ENCODE peak calls at places on chromosomes 4 and X, in five cellular contexts. One of them, this sample, is unnamed.

GRCh38 chrX:80648023-80648422 is 161.7 kb downstream of the BRWD3 start:
- DNase-seq in endodermal cell: no peak
- DNase-seq in MG63: no peak
- DNase-seq in Peyer's patch: no peak
- DNase-seq in cardiac muscle cell: peak; percentile 16
- DNase-seq in this sample: peak; percentile 27

GRCh38 chr4:157115613-157116340 is 39.8 kb downstream of the GLRB start:
- DNase-seq in endodermal cell: no peak
- DNase-seq in MG63: no peak
- DNase-seq in Peyer's patch: no peak
- DNase-seq in cardiac muscle cell: peak; percentile 71
- DNase-seq in this sample: peak; percentile 78

GRCh38 chr4:156294577-156294976 is 340.9 kb upstream of the CTSO start:
- DNase-seq in endodermal cell: peak; percentile 53
- DNase-seq in MG63: no peak
- DNase-seq in Peyer's patch: no peak
- DNase-seq in cardiac muscle cell: peak; percentile 94
- DNase-seq in this sample: peak; percentile 96

GRCh38 chrX:119676949-119677653 is 15.9 kb downstream of the SEPTIN6 start:
- DNase-seq in endodermal cell: no peak
- DNase-seq in MG63: no peak
- DNase-seq in Peyer's patch: no peak
- DNase-seq in cardiac muscle cell: no peak
- DNase-seq in this sample: no peak

GRCh38 chr4:10082459-10083272 is 33.9 kb downstream of the WDR1 start:
- DNase-seq in endodermal cell: no peak
- DNase-seq in MG63: no peak
- DNase-seq in Peyer's patch: no peak
- DNase-seq in cardiac muscle cell: no peak
- DNase-seq in this sample: no peak

GRCh38 chrX:41192880-41193279 is 107.6 kb downstream of the USP9X start:
- DNase-seq in endodermal cell: no peak
- DNase-seq in MG63: no peak
- DNase-seq in Peyer's patch: no peak
- DNase-seq in cardiac muscle cell: no peak
- DNase-seq in this sample: peak; percentile 1

GRCh38 chrX:108097380-108097779 is 5.8 kb downstream of the ATG4A start:
- DNase-seq in endodermal cell: no peak
- DNase-seq in MG63: no peak
- DNase-seq in Peyer's patch: no peak
- DNase-seq in cardiac muscle cell: no peak
- DNase-seq in this sample: no peak

GRCh38 chr4:83340692-83341343 is 6.2 kb upstream of the HPSE start:
- DNase-seq in endodermal cell: no peak
- DNase-seq in MG63: no peak
- DNase-seq in Peyer's patch: no peak
- DNase-seq in cardiac muscle cell: no peak
- DNase-seq in this sample: no peak

GRCh38 chrX:2541603-2542002 is 40.8 kb upstream of the DHRSX start:
- DNase-seq in endodermal cell: no peak
- DNase-seq in MG63: no peak
- DNase-seq in Peyer's patch: no peak
- DNase-seq in cardiac muscle cell: no peak
- DNase-seq in this sample: no peak

GRCh38 chr4:84847978-84848377 is 118.5 kb downstream of the WDFY3 start:
- DNase-seq in endodermal cell: no peak
- DNase-seq in MG63: no peak
- DNase-seq in Peyer's patch: no peak
- DNase-seq in cardiac muscle cell: no peak
- DNase-seq in this sample: no peak

GRCh38 chr4:82889287-82889686 is 1.7 kb downstream of the SEC31A start:
- DNase-seq in endodermal cell: no peak
- DNase-seq in MG63: no peak
- DNase-seq in Peyer's patch: no peak
- DNase-seq in cardiac muscle cell: no peak
- DNase-seq in this sample: no peak

GRCh38 chrX:24444645-24445044 is 20.4 kb upstream of the PDK3 start:
- DNase-seq in endodermal cell: no peak
- DNase-seq in MG63: no peak
- DNase-seq in Peyer's patch: no peak
- DNase-seq in cardiac muscle cell: no peak
- DNase-seq in this sample: no peak

GRCh38 chr4:174629265-174629664 is 107.0 kb upstream of the HPGD start:
- DNase-seq in endodermal cell: no peak
- DNase-seq in MG63: no peak
- DNase-seq in Peyer's patch: no peak
- DNase-seq in cardiac muscle cell: no peak
- DNase-seq in this sample: no peak

GRCh38 chr4:122152699-122153328 is 683 bp downstream of the BLTP1 start:
- DNase-seq in endodermal cell: no peak
- DNase-seq in MG63: peak; percentile 57
- DNase-seq in Peyer's patch: peak; percentile 38
- DNase-seq in cardiac muscle cell: peak; percentile 40
- DNase-seq in this sample: peak; percentile 46

GRCh38 chrX:13764284-13764683 is 29.7 kb downstream of the OFD1 start:
- DNase-seq in endodermal cell: no peak
- DNase-seq in MG63: no peak
- DNase-seq in Peyer's patch: no peak
- DNase-seq in cardiac muscle cell: no peak
- DNase-seq in this sample: no peak

GRCh38 chr4:112167790-112168189 is 22.5 kb downstream of the FAM241A start:
- DNase-seq in endodermal cell: no peak
- DNase-seq in MG63: no peak
- DNase-seq in Peyer's patch: no peak
- DNase-seq in cardiac muscle cell: no peak
- DNase-seq in this sample: peak; percentile 31

GRCh38 chrX:14267224-14267623 is 237.5 kb upstream of the GEMIN8 start:
- DNase-seq in endodermal cell: no peak
- DNase-seq in MG63: no peak
- DNase-seq in Peyer's patch: no peak
- DNase-seq in cardiac muscle cell: no peak
- DNase-seq in this sample: no peak

GRCh38 chrX:31036895-31037294 is 34.9 kb downstream of the FTHL17 start:
- DNase-seq in endodermal cell: peak; percentile 77
- DNase-seq in MG63: peak; percentile 23
- DNase-seq in Peyer's patch: no peak
- DNase-seq in cardiac muscle cell: peak; percentile 60
- DNase-seq in this sample: peak; percentile 68

GRCh38 chr4:41120297-41121217 is 93.8 kb downstream of the APBB2 start:
- DNase-seq in endodermal cell: no peak
- DNase-seq in MG63: peak; percentile 45
- DNase-seq in Peyer's patch: no peak
- DNase-seq in cardiac muscle cell: peak; percentile 92
- DNase-seq in this sample: peak; percentile 92

GRCh38 chr4:18041114-18041513 is 19.6 kb upstream of the LCORL start:
- DNase-seq in endodermal cell: no peak
- DNase-seq in MG63: no peak
- DNase-seq in Peyer's patch: no peak
- DNase-seq in cardiac muscle cell: peak; percentile 7
- DNase-seq in this sample: no peak

GRCh38 chrX:153474266-153474665 is 3.9 kb upstream of the HAUS7 start:
- DNase-seq in endodermal cell: no peak
- DNase-seq in MG63: no peak
- DNase-seq in Peyer's patch: no peak
- DNase-seq in cardiac muscle cell: no peak
- DNase-seq in this sample: no peak

GRCh38 chr4:37983951-37984350 is 23.8 kb downstream of the PTTG2 start:
- DNase-seq in endodermal cell: no peak
- DNase-seq in MG63: no peak
- DNase-seq in Peyer's patch: no peak
- DNase-seq in cardiac muscle cell: no peak
- DNase-seq in this sample: no peak

GRCh38 chr4:37982736-37983135 is 22.5 kb downstream of the PTTG2 start:
- DNase-seq in endodermal cell: no peak
- DNase-seq in MG63: no peak
- DNase-seq in Peyer's patch: no peak
- DNase-seq in cardiac muscle cell: no peak
- DNase-seq in this sample: no peak

GRCh38 chr4:37978509-37978908 is 18.3 kb downstream of the PTTG2 start:
- DNase-seq in endodermal cell: no peak
- DNase-seq in MG63: no peak
- DNase-seq in Peyer's patch: no peak
- DNase-seq in cardiac muscle cell: no peak
- DNase-seq in this sample: no peak

GRCh38 chr4:37981844-37982720 is 21.9 kb downstream of the PTTG2 start:
- DNase-seq in endodermal cell: peak; percentile 74
- DNase-seq in MG63: no peak
- DNase-seq in Peyer's patch: no peak
- DNase-seq in cardiac muscle cell: peak; percentile 30
- DNase-seq in this sample: peak; percentile 53

GRCh38 chr4:37981425-37981824 is 21.2 kb downstream of the PTTG2 start:
- DNase-seq in endodermal cell: peak; percentile 57
- DNase-seq in MG63: no peak
- DNase-seq in Peyer's patch: no peak
- DNase-seq in cardiac muscle cell: no peak
- DNase-seq in this sample: no peak
- H3K4me3 ChIP-seq in endodermal cell: no peak overlapping the region
- H3K4me3 ChIP-seq in MG63: no peak overlapping the region
- H3K4me3 ChIP-seq in Peyer's patch: no peak overlapping the region
- H3K4me3 ChIP-seq in cardiac muscle cell: no peak overlapping the region
- H3K4me3 ChIP-seq in this sample: no peak overlapping the region

DNA sequence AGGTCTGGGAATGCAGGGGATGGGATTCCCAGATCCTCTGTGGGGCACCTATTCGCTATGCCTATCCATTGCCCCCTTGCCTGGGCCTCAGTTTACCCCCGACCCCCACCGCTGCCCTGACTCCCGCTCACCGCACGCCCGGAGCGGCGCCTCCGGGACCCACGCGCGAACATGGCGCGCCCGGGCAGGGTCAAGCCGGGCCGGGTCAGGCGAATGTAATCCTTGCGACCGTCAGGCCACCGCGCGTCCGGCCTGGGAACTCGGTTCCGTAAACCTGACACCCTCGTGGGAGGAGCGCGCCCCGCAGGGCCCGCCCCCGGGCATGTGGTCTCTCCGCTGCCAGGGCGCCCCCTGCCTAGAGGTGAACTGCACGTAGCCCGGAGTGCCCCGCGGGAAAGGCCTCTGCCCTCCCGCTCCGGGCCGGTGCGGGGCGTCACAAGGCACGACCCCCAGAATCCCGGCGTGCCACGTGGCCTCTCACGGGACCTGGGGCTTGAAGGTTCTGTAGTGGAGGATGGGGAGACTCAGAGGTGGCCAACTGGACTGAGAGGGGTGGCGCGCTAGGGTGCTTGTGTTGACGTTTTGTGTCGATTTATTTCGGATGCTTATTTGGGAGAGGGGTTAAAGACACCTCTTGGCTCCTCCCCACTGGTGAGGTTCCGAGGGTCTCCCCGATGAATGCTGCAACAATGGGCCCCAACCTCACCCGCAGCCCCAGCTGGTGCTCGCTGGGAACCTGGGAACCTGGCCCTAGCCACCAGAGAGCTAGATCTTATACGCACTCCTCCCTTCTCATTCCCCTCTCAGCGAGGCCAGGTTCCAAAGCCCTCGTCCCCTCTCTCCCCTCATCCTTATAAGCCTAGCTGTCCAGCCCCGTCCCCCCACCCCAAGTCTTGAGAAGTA is at the start of gene PRICKLE3:
- DNase-seq in endodermal cell: peak; percentile 93
- DNase-seq in MG63: peak; percentile 82
- DNase-seq in Peyer's patch: peak; percentile 87
- DNase-seq in cardiac muscle cell: peak; percentile 60
- DNase-seq in this sample: peak; percentile 44
- H3K4me3 ChIP-seq in endodermal cell: peak within 1 kb of the TSS; percentile 78
- H3K4me3 ChIP-seq in MG63: peak within 1 kb of the TSS; percentile 59
- H3K4me3 ChIP-seq in Peyer's patch: peak within 1 kb of the TSS; percentile 52
- H3K4me3 ChIP-seq in cardiac muscle cell: peak within 1 kb of the TSS; percentile 33
- H3K4me3 ChIP-seq in this sample: peak within 1 kb of the TSS; percentile 67

GRCh38 chr4:15376594-15376993 is 51.2 kb upstream of the C1QTNF7 start:
- DNase-seq in endodermal cell: no peak
- DNase-seq in MG63: no peak
- DNase-seq in Peyer's patch: no peak
- DNase-seq in cardiac muscle cell: no peak
- DNase-seq in this sample: peak; percentile 66

GRCh38 chr4:15378055-15378454 is 49.8 kb upstream of the C1QTNF7 start:
- DNase-seq in endodermal cell: no peak
- DNase-seq in MG63: no peak
- DNase-seq in Peyer's patch: no peak
- DNase-seq in cardiac muscle cell: peak; percentile 40
- DNase-seq in this sample: peak; percentile 62

GRCh38 chr4:15374697-15375096 is 53.1 kb upstream of the C1QTNF7 start:
- DNase-seq in endodermal cell: no peak
- DNase-seq in MG63: no peak
- DNase-seq in Peyer's patch: no peak
- DNase-seq in cardiac muscle cell: peak; percentile 51
- DNase-seq in this sample: peak; percentile 80

GRCh38 chr4:15375707-15376106 is 52.1 kb upstream of the C1QTNF7 start:
- DNase-seq in endodermal cell: no peak
- DNase-seq in MG63: no peak
- DNase-seq in Peyer's patch: no peak
- DNase-seq in cardiac muscle cell: no peak
- DNase-seq in this sample: peak; percentile 52

GRCh38 chr4:15376145-15376544 is 51.7 kb upstream of the C1QTNF7 start:
- DNase-seq in endodermal cell: no peak
- DNase-seq in MG63: no peak
- DNase-seq in Peyer's patch: no peak
- DNase-seq in cardiac muscle cell: no peak
- DNase-seq in this sample: no peak
- H3K4me3 ChIP-seq in endodermal cell: no peak overlapping the region
- H3K4me3 ChIP-seq in MG63: no peak overlapping the region
- H3K4me3 ChIP-seq in Peyer's patch: no peak overlapping the region
- H3K4me3 ChIP-seq in cardiac muscle cell: no peak overlapping the region
- H3K4me3 ChIP-seq in this sample: no peak overlapping the region

GRCh38 chr4:26285272-26285671 is 35.5 kb upstream of the RBPJ start:
- DNase-seq in endodermal cell: no peak
- DNase-seq in MG63: no peak
- DNase-seq in Peyer's patch: no peak
- DNase-seq in cardiac muscle cell: no peak
- DNase-seq in this sample: no peak

GRCh38 chr4:26287748-26288147 is 33.1 kb upstream of the RBPJ start:
- DNase-seq in endodermal cell: no peak
- DNase-seq in MG63: no peak
- DNase-seq in Peyer's patch: no peak
- DNase-seq in cardiac muscle cell: no peak
- DNase-seq in this sample: no peak

GRCh38 chr4:26290276-26290675 is 30.5 kb upstream of the RBPJ start:
- DNase-seq in endodermal cell: no peak
- DNase-seq in MG63: peak; percentile 59
- DNase-seq in Peyer's patch: no peak
- DNase-seq in cardiac muscle cell: no peak
- DNase-seq in this sample: no peak

GRCh38 chr4:26289421-26289820 is 31.4 kb upstream of the RBPJ start:
- DNase-seq in endodermal cell: no peak
- DNase-seq in MG63: no peak
- DNase-seq in Peyer's patch: no peak
- DNase-seq in cardiac muscle cell: no peak
- DNase-seq in this sample: no peak

GRCh38 chr4:26288308-26288982 is 32.4 kb upstream of the RBPJ start:
- DNase-seq in endodermal cell: no peak
- DNase-seq in MG63: peak; percentile 70
- DNase-seq in Peyer's patch: no peak
- DNase-seq in cardiac muscle cell: peak; percentile 21
- DNase-seq in this sample: peak; percentile 60
- H3K4me3 ChIP-seq in endodermal cell: no peak overlapping the region
- H3K4me3 ChIP-seq in MG63: no peak overlapping the region
- H3K4me3 ChIP-seq in Peyer's patch: no peak overlapping the region
- H3K4me3 ChIP-seq in cardiac muscle cell: no peak overlapping the region
- H3K4me3 ChIP-seq in this sample: no peak overlapping the region